ENCODE peak calls at places on chromosome 15, in nine cellular contexts. One of them, this sample, is unnamed.

GRCh38 chr15:84108725-84109124 is 126.8 kb upstream of the GOLGA6L4 start:
- DNase-seq in heart right ventricle: no peak
- DNase-seq in frontal cortex: no peak
- DNase-seq in BJ: no peak
- DNase-seq in Kasumi-1: no peak
- DNase-seq in GM12891: no peak
- DNase-seq in NCI-H69: no peak
- DNase-seq in suprapubic skin: no peak
- DNase-seq in left ventricle myocardium superior: no peak
- DNase-seq in this sample: no peak

GRCh38 chr15:68312701-68313204 is 35.2 kb downstream of the FEM1B start:
- DNase-seq in heart right ventricle: no peak
- DNase-seq in GM12891: no peak
- DNase-seq in NCI-H69: no peak
- DNase-seq in BJ: no peak
- DNase-seq in suprapubic skin: peak; percentile 37
- DNase-seq in Kasumi-1: no peak
- DNase-seq in frontal cortex: no peak
- DNase-seq in left ventricle myocardium superior: no peak
- DNase-seq in this sample: no peak

GRCh38 chr15:47294765-47295259 is 422.5 kb upstream of the SEMA6D start:
- DNase-seq in GM12891: no peak
- DNase-seq in left ventricle myocardium superior: no peak
- DNase-seq in heart right ventricle: no peak
- DNase-seq in NCI-H69: peak; percentile 55
- DNase-seq in frontal cortex: no peak
- DNase-seq in BJ: no peak
- DNase-seq in suprapubic skin: no peak
- DNase-seq in Kasumi-1: no peak
- DNase-seq in this sample: no peak

GRCh38 chr15:66080791-66081475 is 172.6 kb downstream of the MEGF11 start:
- DNase-seq in heart right ventricle: no peak
- DNase-seq in left ventricle myocardium superior: no peak
- DNase-seq in GM12891: no peak
- DNase-seq in frontal cortex: no peak
- DNase-seq in suprapubic skin: peak; percentile 21
- DNase-seq in BJ: no peak
- DNase-seq in Kasumi-1: no peak
- DNase-seq in NCI-H69: no peak
- DNase-seq in this sample: no peak

GRCh38 chr15:89377842-89378698 is 43.4 kb upstream of the POLG start:
- DNase-seq in NCI-H69: no peak
- DNase-seq in Kasumi-1: no peak
- DNase-seq in frontal cortex: no peak
- DNase-seq in left ventricle myocardium superior: no peak
- DNase-seq in heart right ventricle: no peak
- DNase-seq in GM12891: no peak
- DNase-seq in BJ: no peak
- DNase-seq in suprapubic skin: no peak
- DNase-seq in this sample: no peak

GRCh38 chr15:98858610-98859023 is 149.0 kb downstream of the PGPEP1L start:
- DNase-seq in frontal cortex: no peak
- DNase-seq in suprapubic skin: no peak
- DNase-seq in GM12891: no peak
- DNase-seq in Kasumi-1: peak; percentile 52
- DNase-seq in BJ: no peak
- DNase-seq in NCI-H69: no peak
- DNase-seq in left ventricle myocardium superior: no peak
- DNase-seq in heart right ventricle: no peak
- DNase-seq in this sample: no peak

GRCh38 chr15:71115567-71116351 is 488 bp downstream of the THSD4 start:
- DNase-seq in NCI-H69: peak; percentile 62
- DNase-seq in left ventricle myocardium superior: peak; percentile 78
- DNase-seq in heart right ventricle: peak; percentile 24
- DNase-seq in Kasumi-1: no peak
- DNase-seq in BJ: no peak
- DNase-seq in GM12891: peak; percentile 53
- DNase-seq in suprapubic skin: no peak
- DNase-seq in frontal cortex: peak; percentile 52
- DNase-seq in this sample: no peak

GRCh38 chr15:46416544-46416943 is 781.7 kb downstream of the SQOR start:
- DNase-seq in Kasumi-1: no peak
- DNase-seq in frontal cortex: no peak
- DNase-seq in suprapubic skin: no peak
- DNase-seq in NCI-H69: no peak
- DNase-seq in left ventricle myocardium superior: no peak
- DNase-seq in GM12891: no peak
- DNase-seq in BJ: no peak
- DNase-seq in heart right ventricle: peak; percentile 49
- DNase-seq in this sample: no peak

GRCh38 chr15:34610388-34610787 is 26.9 kb upstream of the GOLGA8B start:
- DNase-seq in NCI-H69: peak; percentile 35
- DNase-seq in frontal cortex: no peak
- DNase-seq in GM12891: no peak
- DNase-seq in heart right ventricle: no peak
- DNase-seq in BJ: no peak
- DNase-seq in left ventricle myocardium superior: no peak
- DNase-seq in suprapubic skin: no peak
- DNase-seq in Kasumi-1: no peak
- DNase-seq in this sample: no peak

GRCh38 chr15:79516646-79517045 is 84.5 kb downstream of the MINAR1 start:
- DNase-seq in left ventricle myocardium superior: no peak
- DNase-seq in BJ: no peak
- DNase-seq in NCI-H69: no peak
- DNase-seq in frontal cortex: no peak
- DNase-seq in heart right ventricle: no peak
- DNase-seq in GM12891: no peak
- DNase-seq in Kasumi-1: no peak
- DNase-seq in suprapubic skin: no peak
- DNase-seq in this sample: no peak

GRCh38 chr15:49438970-49439631 is 16.1 kb downstream of the FGF7 start:
- DNase-seq in heart right ventricle: peak; percentile 31
- DNase-seq in frontal cortex: no peak
- DNase-seq in left ventricle myocardium superior: peak; percentile 43
- DNase-seq in Kasumi-1: peak; percentile 96
- DNase-seq in suprapubic skin: no peak
- DNase-seq in NCI-H69: no peak
- DNase-seq in BJ: no peak
- DNase-seq in GM12891: no peak
- DNase-seq in this sample: peak; percentile 12

GRCh38 chr15:95267476-95267875 is 1036.1 kb downstream of the MCTP2 start:
- DNase-seq in heart right ventricle: no peak
- DNase-seq in Kasumi-1: no peak
- DNase-seq in left ventricle myocardium superior: no peak
- DNase-seq in frontal cortex: no peak
- DNase-seq in GM12891: no peak
- DNase-seq in suprapubic skin: no peak
- DNase-seq in NCI-H69: no peak
- DNase-seq in BJ: no peak
- DNase-seq in this sample: no peak

GRCh38 chr15:82663186-82663600 is 16.0 kb upstream of the CPEB1 start:
- DNase-seq in suprapubic skin: no peak
- DNase-seq in NCI-H69: no peak
- DNase-seq in BJ: no peak
- DNase-seq in frontal cortex: no peak
- DNase-seq in GM12891: peak; percentile 28
- DNase-seq in Kasumi-1: peak; percentile 24
- DNase-seq in left ventricle myocardium superior: peak; percentile 66
- DNase-seq in heart right ventricle: peak; percentile 26
- DNase-seq in this sample: no peak

GRCh38 chr15:70182858-70183695 is 85.4 kb upstream of the TLE3 start:
- DNase-seq in Kasumi-1: no peak
- DNase-seq in left ventricle myocardium superior: no peak
- DNase-seq in frontal cortex: no peak
- DNase-seq in GM12891: no peak
- DNase-seq in heart right ventricle: no peak
- DNase-seq in suprapubic skin: no peak
- DNase-seq in NCI-H69: no peak
- DNase-seq in BJ: no peak
- DNase-seq in this sample: no peak

GRCh38 chr15:90063733-90064247 is 38.5 kb downstream of the IDH2 start:
- DNase-seq in frontal cortex: no peak
- DNase-seq in GM12891: no peak
- DNase-seq in Kasumi-1: peak; percentile 68
- DNase-seq in left ventricle myocardium superior: no peak
- DNase-seq in suprapubic skin: no peak
- DNase-seq in NCI-H69: peak; percentile 17
- DNase-seq in heart right ventricle: peak; percentile 44
- DNase-seq in BJ: no peak
- DNase-seq in this sample: no peak

GRCh38 chr15:97683816-97684215 is 276.7 kb upstream of the ARRDC4 start:
- DNase-seq in BJ: no peak
- DNase-seq in suprapubic skin: no peak
- DNase-seq in frontal cortex: no peak
- DNase-seq in NCI-H69: no peak
- DNase-seq in Kasumi-1: no peak
- DNase-seq in left ventricle myocardium superior: no peak
- DNase-seq in heart right ventricle: no peak
- DNase-seq in GM12891: no peak
- DNase-seq in this sample: no peak

GRCh38 chr15:88631464-88632028 is 7.3 kb upstream of the ISG20 start:
- DNase-seq in BJ: no peak
- DNase-seq in heart right ventricle: no peak
- DNase-seq in NCI-H69: no peak
- DNase-seq in frontal cortex: no peak
- DNase-seq in suprapubic skin: no peak
- DNase-seq in GM12891: no peak
- DNase-seq in left ventricle myocardium superior: no peak
- DNase-seq in Kasumi-1: no peak
- DNase-seq in this sample: no peak

This sample was measured in GM12864.